ENCODE peak calls at places on chromosomes 4 and X, in five cellular contexts. M, T, V, C and X are unnamed samples.

GRCh38 chr4:87498446-87498900 is 30.7 kb downstream of the SPARCL1 start:
- DNase-seq in M (no peak), T (no peak), V (no peak), C (no peak), X (no peak)

GRCh38 chr4:112516401-112517066 is 554 bp upstream of the NEUROG2 start:
- DNase-seq in M (peak; percentile 73), T (peak; percentile 38), V (peak; percentile 78), C (peak; percentile 87), X (no peak)

GRCh38 chr4:71992571-71992970 is 39.2 kb upstream of the NPFFR2 start:
- DNase-seq in M (no peak), T (no peak), V (no peak), C (no peak), X (no peak)

GRCh38 chr4:81314196-81314896 is 99.3 kb upstream of the PRKG2 start:
- DNase-seq in M (no peak), T (no peak), V (peak; percentile 57), C (no peak), X (no peak)

GRCh38 chr4:37546586-37546985 is 139.6 kb downstream of the RELL1 start:
- DNase-seq in M (no peak), T (no peak), V (no peak), C (no peak), X (peak; percentile 63)

GRCh38 chrX:48972214-48973164 is 845 bp upstream of the KCND1 start:
- DNase-seq in M (peak; percentile 65), T (no peak), V (peak; percentile 30), C (peak; percentile 52), X (no peak)

GRCh38 chrX:44382871-44383270 is 39.4 kb upstream of the EFHC2 start:
- DNase-seq in M (no peak), T (no peak), V (no peak), C (no peak), X (no peak)

GRCh38 chr4:87428979-87429378 is 6.6 kb downstream of the NUDT9 start:
- DNase-seq in M (no peak), T (no peak), V (no peak), C (no peak), X (no peak)

GRCh38 chr4:182245041-182245440 is 1.8 kb downstream of the TENM3 start:
- DNase-seq in M (no peak), T (no peak), V (no peak), C (no peak), X (no peak)

GRCh38 chr4:121989715-121990114 is 37.9 kb upstream of the TRPC3 start:
- DNase-seq in M (no peak), T (no peak), V (no peak), C (no peak), X (no peak)

GRCh38 chr4:169208516-169208915 is 62.2 kb downstream of the SH3RF1 start:
- DNase-seq in M (no peak), T (no peak), V (no peak), C (no peak), X (no peak)

GRCh38 chr4:172953896-172954568 is 214.6 kb upstream of the GALNT7 start:
- DNase-seq in M (no peak), T (no peak), V (no peak), C (no peak), X (no peak)

GRCh38 chr4:10006604-10007435 is 14.5 kb downstream of the SLC2A9 start:
- DNase-seq in M (no peak), T (no peak), V (no peak), C (no peak), X (no peak)

GRCh38 chr4:95087657-95088455 is 330.1 kb downstream of the BMPR1B start:
- DNase-seq in M (no peak), T (no peak), V (no peak), C (no peak), X (no peak)

GRCh38 chr4:105022811-105023667 is 123.6 kb upstream of the TET2 start:
- DNase-seq in M (no peak), T (no peak), V (no peak), C (no peak), X (no peak)

GRCh38 chr4:77151246-77151645 is 5.8 kb upstream of the CCNG2 start:
- DNase-seq in M (no peak), T (no peak), V (no peak), C (no peak), X (no peak)

GRCh38 chr4:18106620-18107019 is 85.1 kb upstream of the LCORL start:
- DNase-seq in M (no peak), T (no peak), V (no peak), C (no peak), X (no peak)

GRCh38 chr4:3202836-3203820 is 45.8 kb upstream of the MSANTD1 start:
- DNase-seq in M (no peak), T (no peak), V (no peak), C (no peak), X (no peak)

GRCh38 chrX:129116651-129117050 is 406.6 kb downstream of the SMARCA1 start:
- DNase-seq in M (no peak), T (no peak), V (no peak), C (no peak), X (no peak)
- TF ChIP-seq CTCF in M (no peak), T (no peak), V (no peak), C (no peak), X (no peak)

DNA sequence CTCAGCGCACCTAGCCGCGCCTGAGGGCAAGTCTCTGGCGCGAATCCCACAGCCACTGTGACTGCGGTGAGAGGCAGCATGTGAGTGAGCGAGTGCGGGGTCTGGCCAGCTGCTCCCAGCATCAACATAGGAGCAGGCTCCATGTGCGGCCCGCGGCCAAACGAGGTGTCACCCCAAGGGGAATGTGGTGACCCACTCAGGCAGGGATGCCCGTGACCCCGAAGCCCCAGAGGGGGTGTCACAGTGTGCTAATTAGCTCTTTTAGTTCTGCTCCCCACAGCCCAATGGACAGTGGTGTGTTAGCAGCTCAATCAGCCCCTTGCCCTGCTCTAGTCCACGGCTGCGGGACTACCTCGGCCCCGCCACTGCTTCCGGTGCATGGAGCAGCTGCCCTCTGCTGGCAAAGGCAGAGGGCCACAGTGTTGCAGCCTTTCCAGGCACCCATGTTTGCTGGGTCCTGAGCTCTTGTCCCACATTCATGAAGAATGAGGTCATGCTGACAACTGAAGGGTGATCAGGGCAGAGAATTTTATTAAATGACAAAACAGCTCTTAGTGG is 61.4 kb downstream of the AGA start:
- DNase-seq in M (peak; percentile 71), T (no peak), V (no peak), C (no peak), X (no peak)
- TF ChIP-seq CTCF in M (no peak), T (no peak), V (no peak), C (no peak), X (no peak)

GRCh38 chr4:93897559-93897958 is 69.0 kb downstream of the ATOH1 start:
- DNase-seq in M (no peak), T (no peak), V (peak; percentile 23), C (no peak), X (no peak)
- TF ChIP-seq CTCF in M (no peak), T (no peak), V (no peak), C (no peak), X (peak; percentile 55)

GRCh38 chr4:93203708-93204107 is 624.8 kb upstream of the ATOH1 start:
- DNase-seq in M (no peak), T (no peak), V (no peak), C (no peak), X (no peak)

GRCh38 chr4:93201471-93201870 is 627.1 kb upstream of the ATOH1 start:
- DNase-seq in M (no peak), T (no peak), V (no peak), C (no peak), X (no peak)

DNA sequence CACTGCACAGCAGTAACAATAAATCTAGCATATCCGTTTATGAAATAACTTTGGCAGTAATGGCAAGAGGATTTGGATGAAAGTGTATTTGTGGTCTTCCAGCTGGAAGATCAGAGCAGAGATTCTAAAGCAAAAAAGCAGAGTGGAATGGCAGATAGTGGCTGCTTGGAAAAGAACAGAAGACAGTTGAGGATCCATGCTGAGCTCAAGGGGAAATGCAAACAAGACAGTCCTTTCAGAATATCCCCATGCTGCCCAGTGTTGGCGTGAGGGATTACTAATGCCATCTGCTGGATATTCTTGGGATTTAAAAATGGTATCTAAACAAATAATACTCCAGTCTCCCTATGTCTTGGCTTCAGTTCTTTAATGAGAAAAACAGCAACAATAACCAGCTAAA is 629.1 kb upstream of the ATOH1 start:
- DNase-seq in M (peak; percentile 23), T (no peak), V (peak; percentile 63), C (no peak), X (no peak)
- TF ChIP-seq CTCF in M (peak; percentile 47), T (peak; percentile 45), V (peak; percentile 45), C (peak; percentile 70), X (peak; percentile 71)

GRCh38 chrX:129161108-129161507 is 362.2 kb downstream of the SMARCA1 start:
- DNase-seq in M (peak; percentile 12), T (no peak), V (no peak), C (no peak), X (no peak)
- TF ChIP-seq CTCF in M (no peak), T (no peak), V (no peak), C (no peak), X (no peak)